ENCODE peak calls at places on chromosome X, in seven cellular contexts. J is K562, Q is neural progenitor cell, K is HCT116, E is hepatocyte, P is GM23338, B is mesenchymal stem cell. D is an unnamed sample. For H3K4me1, the result is how much of the 10 kb centered on the place peaks cover.

GRCh38 chrX:78514852-78515251 is 144.3 kb downstream of the RTL3 start:
- DNase-seq in P (peak), B (no peak), K (no peak), E (peak), Q (peak), J (no peak), D (no peak)

GRCh38 chrX:56995271-56995994 is at the start of gene SPIN3:
- DNase-seq in K (peak), P (peak), E (peak), B (peak), Q (peak), J (peak), D (no peak)

GRCh38 chrX:35461164-35461563 is 337.0 kb upstream of the MAGEB16 start:
- DNase-seq in E (no peak), B (no peak), P (no peak), J (no peak), K (no peak), Q (no peak), D (no peak)

GRCh38 chrX:71873459-71873833 is 37.2 kb upstream of the NHSL2 start:
- DNase-seq in J (no peak), Q (no peak), E (no peak), B (no peak), K (no peak), P (no peak), D (no peak)

GRCh38 chrX:39767446-39767845 is 330.3 kb downstream of the BCOR start:
- DNase-seq in P (no peak), B (no peak), Q (no peak), K (no peak), E (no peak), J (no peak), D (no peak)

GRCh38 chrX:133859336-133859735 is 126.1 kb downstream of the GPC3 start:
- DNase-seq in P (no peak), J (no peak), Q (no peak), K (no peak), B (no peak), E (no peak), D (no peak)

GRCh38 chrX:132737743-132738142 is 220.7 kb downstream of the HS6ST2 start:
- DNase-seq in P (no peak), K (peak), J (no peak), Q (no peak), E (no peak), B (no peak), D (no peak)

GRCh38 chrX:85244411-85245210 is 820 bp downstream of the ZNF711 start:
- DNase-seq in J (peak), E (peak), B (peak), P (peak), K (no peak), Q (peak), D (peak)

GRCh38 chrX:68440940-68441339 is 7.6 kb upstream of the OPHN1 start:
- DNase-seq in K (no peak), P (no peak), E (peak), B (peak), J (no peak), Q (no peak), D (no peak)

GRCh38 chrX:127884921-127885320 is 167.3 kb downstream of the ACTRT1 start:
- DNase-seq in B (no peak), K (no peak), J (no peak), P (no peak), E (no peak), Q (no peak), D (no peak)

GRCh38 chrX:10685923-10686595 is 65.7 kb upstream of the MID1 start:
- DNase-seq in E (no peak), Q (no peak), P (no peak), K (no peak), J (no peak), B (no peak), D (no peak)

GRCh38 chrX:134743121-134743520 is 84.8 kb upstream of the PLAC1 start:
- DNase-seq in P (no peak), J (no peak), Q (no peak), K (no peak), B (no peak), E (no peak), D (no peak)

GRCh38 chrX:120380699-120381098 is 18.8 kb downstream of the ATP1B4 start:
- DNase-seq in P (peak), K (peak), Q (peak), E (peak), J (no peak), B (peak), D (peak)

GRCh38 chrX:18146954-18147353 is 73.7 kb downstream of the BEND2 start:
- DNase-seq in Q (peak), P (peak), K (no peak), E (peak), B (no peak), J (peak), D (peak)

GRCh38 chrX:133335027-133335426 is 80.3 kb downstream of the GPC4 start:
- DNase-seq in Q (peak), B (peak), E (peak), J (peak), K (no peak), P (peak), D (peak)

GRCh38 chrX:133171962-133172708 is 46.0 kb downstream of the TFDP3 start:
- DNase-seq in J (no peak), B (peak), E (peak), Q (peak), P (peak), K (peak), D (peak)

GRCh38 chrX:63754141-63754859 is 30.7 kb downstream of the ARHGEF9 start:
- DNase-seq in Q (no peak), E (peak), K (no peak), J (no peak), P (no peak), B (peak), D (peak)

GRCh38 chrX:2589186-2590020 is 88.6 kb upstream of the DHRSX start:
- DNase-seq in J (no peak), K (no peak), E (no peak), B (no peak), Q (no peak), P (no peak), D (no peak)

GRCh38 chrX:24341795-24342194 is 18.6 kb upstream of the SUPT20HL1 start:
- DNase-seq in B (peak), K (no peak), J (no peak), Q (no peak), P (no peak), E (no peak), D (no peak)

GRCh38 chrX:25012433-25012735 is 3.4 kb downstream of the ARX start:
- DNase-seq in Q (peak), K (no peak), P (peak), B (no peak), J (no peak), E (no peak), D (no peak)

GRCh38 chrX:153411255-153411987 is at the start of gene ZFP92:
- DNase-seq in Q (no peak), B (peak), E (peak), J (peak), P (peak), K (no peak), D (no peak)

GRCh38 chrX:153649178-153649914 is 2.3 kb downstream of the DUSP9 start:
- DNase-seq in Q (peak), K (no peak), E (peak), J (peak), B (no peak), P (peak), D (peak)

GRCh38 chrX:38154818-38155217 is 65.9 kb downstream of the SRPX start:
- DNase-seq in P (no peak), K (no peak), E (no peak), J (no peak), Q (no peak), B (no peak), D (no peak)

GRCh38 chrX:39866229-39866628 is 231.5 kb downstream of the BCOR start:
- DNase-seq in K (no peak), B (no peak), Q (no peak), J (no peak), P (no peak), E (no peak), D (no peak)

GRCh38 chrX:84248226-84248625 is 60.2 kb upstream of the RPS6KA6 start:
- DNase-seq in J (no peak), E (no peak), B (peak), Q (no peak), P (no peak), K (no peak), D (no peak)

GRCh38 chrX:23901805-23902204 is 5.9 kb downstream of the APOO start:
- DNase-seq in E (peak), Q (peak), B (peak), K (peak), P (peak), J (peak), D (peak)

GRCh38 chrX:24424948-24425347 is 40.1 kb upstream of the PDK3 start:
- DNase-seq in Q (no peak), P (no peak), J (no peak), B (no peak), K (no peak), E (peak), D (no peak)

GRCh38 chrX:2243913-2244460 is 256.8 kb downstream of the DHRSX start:
- DNase-seq in B (peak), J (no peak), Q (no peak), P (no peak), E (no peak), K (no peak), D (no peak)

GRCh38 chrX:150664290-150664689 is 28.9 kb upstream of the MTMR1 start:
- DNase-seq in K (no peak), Q (no peak), B (no peak), P (no peak), E (no peak), J (no peak), D (no peak)

GRCh38 chrX:116841290-116841689 is 378.5 kb upstream of the CT83 start:
- DNase-seq in K (no peak), E (no peak), B (no peak), Q (no peak), P (peak), J (no peak), D (no peak)

GRCh38 chrX:69046996-69047490 is 118.2 kb downstream of the PJA1 start:
- DNase-seq in K (no peak), B (no peak), Q (no peak), J (no peak), P (no peak), E (no peak), D (no peak)

GRCh38 chrX:10597871-10598270 is 22.5 kb downstream of the MID1 start:
- DNase-seq in J (no peak), B (no peak), E (no peak), K (no peak), P (peak), Q (peak), D (peak)

DNA sequence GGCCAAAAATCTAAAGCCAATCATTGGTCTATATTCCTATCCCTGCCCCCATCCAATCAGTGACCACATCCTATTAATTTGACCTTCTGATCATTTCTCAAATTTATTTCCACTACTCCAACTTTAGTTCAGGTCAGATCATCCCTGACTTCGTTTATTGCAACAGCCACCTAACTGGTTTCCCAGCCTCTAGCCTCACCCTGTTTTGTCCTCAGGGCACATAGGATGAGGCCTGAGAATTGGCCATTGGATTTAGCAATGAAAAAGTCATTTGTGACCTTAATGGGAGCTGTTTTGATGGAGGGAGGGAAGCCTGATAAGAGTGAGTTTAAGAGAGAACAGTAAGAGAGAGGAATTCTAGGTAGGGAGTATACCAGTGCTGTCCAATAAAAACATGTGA is 155.0 kb downstream of the AMMECR1 start:
- DNase-seq in K (no peak), J (no peak), Q (no peak), E (no peak), B (no peak), P (no peak), D (no peak)
- H3K4me2 ChIP-seq in K (no peak), J (no peak), Q (no peak), E (no peak), B (no peak), P (no peak), D (no peak)

GRCh38 chrX:70479970-70480659 is 35.5 kb downstream of the DLG3 start:
- DNase-seq in P (peak), J (no peak), K (no peak), Q (peak), E (peak), B (no peak), D (no peak)

GRCh38 chrX:70481871-70482270 is 37.2 kb downstream of the DLG3 start:
- DNase-seq in E (peak), J (no peak), P (no peak), B (peak), Q (no peak), K (no peak), D (no peak)

GRCh38 chrX:70481424-70481823 is 36.8 kb downstream of the DLG3 start:
- DNase-seq in K (no peak), J (no peak), P (no peak), B (peak), Q (peak), E (no peak), D (no peak)

GRCh38 chrX:70479197-70479969 is 34.7 kb downstream of the DLG3 start:
- DNase-seq in B (peak), P (no peak), J (no peak), K (no peak), Q (no peak), E (peak), D (no peak)

GRCh38 chrX:70480660-70481018 is 36.0 kb downstream of the DLG3 start:
- DNase-seq in J (no peak), Q (no peak), B (peak), E (no peak), P (no peak), K (no peak), D (no peak)
- H3K4me1 ChIP-seq in J (under half), Q (half or more), B (under half), E (under half), P (half or more), K (half or more), D (under half)

DNA sequence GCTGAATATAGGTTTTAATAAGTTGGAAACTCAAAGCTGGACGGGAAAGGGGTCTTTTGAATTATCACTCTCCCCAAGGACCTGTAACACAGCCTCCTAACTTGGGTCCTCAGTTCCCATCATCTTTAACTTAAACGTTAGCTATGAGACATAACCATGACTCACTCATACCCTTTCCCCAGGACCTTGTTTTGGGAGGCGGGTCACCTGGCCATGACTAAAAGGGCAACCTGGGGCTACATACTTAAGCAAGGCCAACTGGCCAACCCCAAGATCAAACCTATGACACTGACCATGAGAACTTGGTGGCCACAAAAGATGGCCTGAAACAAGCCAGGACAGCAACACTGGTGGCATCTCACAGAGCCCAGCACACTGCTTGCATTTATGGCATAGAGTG is 89.0 kb downstream of the SH3KBP1 start:
- DNase-seq in J (no peak), E (no peak), P (no peak), K (no peak), B (no peak), Q (no peak), D (no peak)
- H3K4me3 ChIP-seq in J (no peak), E (no peak), P (no peak), K (no peak), B (no peak), Q (no peak), D (no peak)

DNA sequence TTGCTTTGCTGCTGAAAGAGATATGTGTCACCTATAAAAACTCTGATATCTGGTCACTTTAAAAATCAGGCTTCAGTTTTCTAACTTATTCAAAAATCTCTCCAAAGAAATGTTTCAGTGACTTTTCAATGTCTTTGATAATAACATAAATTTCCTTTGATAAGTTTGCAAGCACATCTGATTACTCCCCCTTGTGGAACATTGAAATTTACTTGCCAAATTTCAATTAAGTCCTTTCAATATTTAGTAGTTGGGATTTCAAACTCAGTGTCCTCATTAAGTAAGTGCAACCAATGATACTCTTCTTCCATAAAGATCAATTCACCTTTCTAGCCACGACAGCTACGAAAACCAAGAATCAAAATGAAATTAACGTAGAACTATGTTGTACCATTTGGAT is 151.3 kb upstream of the FAM47C start:
- DNase-seq in P (peak), B (no peak), Q (no peak), E (no peak), J (no peak), K (no peak), D (no peak)
- H3K4me2 ChIP-seq in P (no peak), B (no peak), Q (no peak), E (no peak), J (no peak), K (no peak), D (no peak)

GRCh38 chrX:148537556-148538182 is 37.3 kb downstream of the AFF2 start:
- DNase-seq in K (no peak), J (no peak), P (peak), B (no peak), E (no peak), Q (peak), D (peak)
- H3K4me1 ChIP-seq in K (under half), J (under half), P (under half), B (under half), E (under half), Q (under half), D (half or more)

DNA sequence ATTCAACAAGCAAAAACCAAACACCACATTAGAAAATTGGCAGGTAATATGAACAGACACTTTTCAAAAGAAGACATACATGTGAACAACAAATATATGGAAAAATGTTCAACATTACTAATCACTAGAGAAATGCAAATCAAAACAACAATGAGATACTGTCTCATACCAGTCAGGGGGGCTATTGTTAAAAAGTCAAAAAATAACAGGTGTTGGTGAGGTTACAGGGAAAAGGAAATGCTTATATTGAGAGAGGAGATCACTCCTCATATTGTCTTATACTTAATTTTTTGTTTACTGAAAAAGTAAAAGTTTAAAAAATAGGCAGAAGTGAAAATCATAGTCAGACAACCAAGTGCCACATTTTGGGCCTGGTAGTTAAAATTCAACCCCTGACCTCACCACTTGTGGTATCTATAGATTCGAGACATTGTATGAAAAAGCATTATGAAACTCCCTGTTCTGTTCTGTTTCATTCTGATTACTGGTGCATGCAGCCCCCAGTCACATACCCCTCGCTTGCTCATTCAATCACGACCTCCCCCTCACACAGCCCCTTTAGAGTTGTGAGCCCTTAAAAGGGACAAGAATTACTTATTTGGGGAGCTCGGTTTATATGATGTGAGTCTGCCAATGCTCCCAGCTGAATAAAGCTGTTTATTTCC is 153.7 kb upstream of the FGF16 start:
- DNase-seq in Q (no peak), B (no peak), P (no peak), E (no peak), J (no peak), K (no peak), D (no peak)
- H3K4me3 ChIP-seq in Q (no peak), B (no peak), P (no peak), E (no peak), J (no peak), K (no peak), D (no peak)

DNA sequence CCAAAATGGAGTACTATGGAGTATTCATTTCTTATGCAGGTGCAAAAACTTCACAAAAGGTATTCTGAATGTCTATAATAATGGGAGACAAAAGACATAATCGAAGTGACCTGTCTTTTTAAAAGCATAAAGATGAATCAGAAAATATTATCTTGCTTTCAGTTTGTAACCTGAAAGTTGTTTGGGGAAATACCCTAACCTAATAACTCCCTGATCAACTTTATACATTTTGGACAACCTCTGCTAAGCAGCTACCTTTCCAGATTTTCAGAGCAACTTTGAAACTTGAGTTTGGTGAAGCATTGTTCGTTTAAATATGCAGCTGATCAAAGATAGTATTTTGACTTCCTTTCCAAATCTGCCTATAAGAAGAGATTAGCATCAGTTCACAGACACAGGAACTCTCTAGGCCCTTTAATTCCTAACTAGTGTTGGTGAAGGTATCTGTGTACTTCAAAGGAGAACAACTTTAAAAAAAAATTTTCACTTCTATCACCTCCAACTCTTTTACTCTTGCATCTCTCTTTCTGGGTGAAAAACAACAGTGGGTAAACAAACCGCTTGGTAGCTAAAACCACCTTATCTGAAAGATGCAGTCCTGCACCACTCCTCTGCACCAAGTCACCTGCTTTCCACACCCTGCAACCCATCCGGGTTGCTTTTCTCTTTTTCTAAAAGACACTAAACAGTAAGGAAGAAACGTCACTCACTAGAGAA is 26.5 kb downstream of the CD40LG start:
- DNase-seq in E (no peak), P (no peak), B (no peak), Q (no peak), J (no peak), K (no peak), D (no peak)
- H3K4me2 ChIP-seq in E (no peak), P (no peak), B (no peak), Q (no peak), J (no peak), K (no peak), D (no peak)